ENCODE peak calls at places on chromosomes 2 and 18, in five cellular contexts. One of them, this sample, is unnamed.

GRCh38 chr2:60313470-60314172 is 239.8 kb downstream of the BCL11A start:
- DNase-seq in chondrocyte: no peak
- DNase-seq in NCI-H1694: no peak
- DNase-seq in lower lobe of right lung: no peak
- DNase-seq in islet precursor cell: peak
- DNase-seq in this sample: no peak

GRCh38 chr2:152335016-152335850 is at the start of gene FMNL2:
- DNase-seq in chondrocyte: peak
- DNase-seq in lower lobe of right lung: peak
- DNase-seq in NCI-H1694: peak
- DNase-seq in islet precursor cell: peak
- DNase-seq in this sample: no peak

GRCh38 chr2:86037795-86038192 is 67.9 kb downstream of the POLR1A start:
- DNase-seq in islet precursor cell: no peak
- DNase-seq in chondrocyte: peak
- DNase-seq in NCI-H1694: no peak
- DNase-seq in lower lobe of right lung: no peak
- DNase-seq in this sample: no peak

GRCh38 chr18:34495434-34495833 is 214.7 kb upstream of the DTNA start:
- DNase-seq in lower lobe of right lung: no peak
- DNase-seq in chondrocyte: no peak
- DNase-seq in islet precursor cell: no peak
- DNase-seq in NCI-H1694: no peak
- DNase-seq in this sample: no peak

GRCh38 chr18:11505993-11506392 is 103.4 kb upstream of the SLC35G4 start:
- DNase-seq in lower lobe of right lung: no peak
- DNase-seq in NCI-H1694: no peak
- DNase-seq in chondrocyte: no peak
- DNase-seq in islet precursor cell: no peak
- DNase-seq in this sample: no peak

GRCh38 chr2:8028981-8029380 is 652.9 kb upstream of the ID2 start:
- DNase-seq in lower lobe of right lung: no peak
- DNase-seq in NCI-H1694: no peak
- DNase-seq in chondrocyte: no peak
- DNase-seq in islet precursor cell: no peak
- DNase-seq in this sample: no peak

GRCh38 chr2:29747786-29748470 is 173.5 kb downstream of the ALK start:
- DNase-seq in lower lobe of right lung: no peak
- DNase-seq in islet precursor cell: peak
- DNase-seq in NCI-H1694: peak
- DNase-seq in chondrocyte: no peak
- DNase-seq in this sample: peak

GRCh38 chr2:166762746-166763145 is 125.5 kb upstream of the XIRP2 start:
- DNase-seq in islet precursor cell: no peak
- DNase-seq in chondrocyte: no peak
- DNase-seq in lower lobe of right lung: no peak
- DNase-seq in NCI-H1694: no peak
- DNase-seq in this sample: no peak